ENCODE peak calls at places on chromosome 21, in five cellular contexts. A is HuH-7; R is left ventricle myocardium inferior; W is GM12878; P is stimulated activated CD4-positive, alpha-beta T cell treated with anti-CD3 and anti-CD28 coated beads, Interleukin-15, amount 100 ng/mL, for 24 hours. G is an unnamed sample.

GRCh38 chr21:15688809-15689208 is 41.0 kb upstream of the USP25 start:
- DNase-seq in W (no peak), P (no peak), A (no peak), R (no peak), G (no peak)

GRCh38 chr21:45988366-45989347 is 7.1 kb downstream of the COL6A1 start:
- DNase-seq in R (peak), W (no peak), P (peak), A (no peak), G (peak)

GRCh38 chr21:36966066-36966845 is at the start of gene HLCS:
- DNase-seq in R (peak), P (peak), A (peak), W (no peak), G (peak)

GRCh38 chr21:37153193-37153934 is 80.3 kb downstream of the TTC3 start:
- DNase-seq in P (no peak), R (no peak), A (no peak), W (no peak), G (no peak)

GRCh38 chr21:39633770-39634181 is 21.0 kb downstream of the B3GALT5 start:
- DNase-seq in W (no peak), P (no peak), A (no peak), R (no peak), G (no peak)

GRCh38 chr21:45383615-45384201 is 21.3 kb upstream of the COL18A1 start:
- DNase-seq in A (no peak), W (no peak), P (no peak), R (peak), G (peak)

GRCh38 chr21:8990326-8991087 is 1530.9 kb upstream of the TPTE start:
- DNase-seq in W (no peak), P (no peak), R (no peak), A (no peak), G (peak)

GRCh38 chr21:45447821-45448220 is 42.9 kb downstream of the COL18A1 start:
- DNase-seq in W (no peak), P (no peak), R (no peak), A (no peak), G (no peak)

GRCh38 chr21:38159355-38159754 is 97.4 kb upstream of the KCNJ15 start:
- DNase-seq in W (peak), P (peak), A (peak), R (peak), G (no peak)

GRCh38 chr21:44530903-44531605 is 8.9 kb downstream of the KRTAP10-1 start:
- DNase-seq in W (no peak), P (no peak), R (peak), A (no peak), G (peak)

GRCh38 chr21:38439957-38440356 is 58.3 kb downstream of the ERG start:
- DNase-seq in R (no peak), P (no peak), A (no peak), W (no peak), G (no peak)

GRCh38 chr21:42381347-42381984 is 14.4 kb downstream of the TMPRSS3 start:
- DNase-seq in P (peak), R (no peak), W (no peak), A (peak), G (no peak)

GRCh38 chr21:37117204-37117603 is 44.1 kb downstream of the TTC3 start:
- DNase-seq in P (no peak), W (no peak), R (no peak), A (no peak), G (no peak)

G was measured in sigmoid colon.